ENCODE peak calls at places on chromosomes 11 and 22, in six cellular contexts. One of them, this sample, is unnamed.

GRCh38 chr22:38460367-38460952 is 5.5 kb upstream of the KCNJ4 start:
- DNase-seq in SK-N-DZ: no peak
- DNase-seq in endothelial cell of umbilical vein: no peak
- DNase-seq in GM04504: no peak
- DNase-seq in ELR: no peak
- DNase-seq in GM12865: no peak
- DNase-seq in this sample: no peak

GRCh38 chr11:108975641-108976071 is 310.8 kb downstream of the DDX10 start:
- DNase-seq in SK-N-DZ: peak; percentile 38
- DNase-seq in endothelial cell of umbilical vein: no peak
- DNase-seq in GM04504: no peak
- DNase-seq in ELR: no peak
- DNase-seq in GM12865: no peak
- DNase-seq in this sample: peak; percentile 92

GRCh38 chr11:75371930-75372876 is 20.7 kb upstream of the ARRB1 start:
- DNase-seq in SK-N-DZ: no peak
- DNase-seq in endothelial cell of umbilical vein: no peak
- DNase-seq in GM04504: no peak
- DNase-seq in ELR: peak; percentile 45
- DNase-seq in GM12865: no peak
- DNase-seq in this sample: no peak

GRCh38 chr22:46611189-46611588 is 9.0 kb upstream of the GRAMD4 start:
- DNase-seq in SK-N-DZ: no peak
- DNase-seq in endothelial cell of umbilical vein: no peak
- DNase-seq in GM04504: no peak
- DNase-seq in ELR: no peak
- DNase-seq in GM12865: no peak
- DNase-seq in this sample: peak; percentile 23

GRCh38 chr22:23067691-23068090 is 2.6 kb upstream of the GNAZ start:
- DNase-seq in SK-N-DZ: no peak
- DNase-seq in endothelial cell of umbilical vein: no peak
- DNase-seq in GM04504: no peak
- DNase-seq in ELR: peak; percentile 25
- DNase-seq in GM12865: no peak
- DNase-seq in this sample: no peak

GRCh38 chr11:73290536-73290935 is 17.5 kb upstream of the ARHGEF17 start:
- DNase-seq in SK-N-DZ: no peak
- DNase-seq in endothelial cell of umbilical vein: no peak
- DNase-seq in GM04504: no peak
- DNase-seq in ELR: no peak
- DNase-seq in GM12865: no peak
- DNase-seq in this sample: no peak

GRCh38 chr11:93905384-93905783 is 55.0 kb upstream of the VSTM5 start:
- DNase-seq in SK-N-DZ: no peak
- DNase-seq in endothelial cell of umbilical vein: no peak
- DNase-seq in GM04504: peak; percentile 72
- DNase-seq in ELR: peak; percentile 78
- DNase-seq in GM12865: no peak
- DNase-seq in this sample: no peak

GRCh38 chr22:29690481-29690880 is 29.3 kb upstream of the CABP7 start:
- DNase-seq in SK-N-DZ: peak; percentile 72
- DNase-seq in endothelial cell of umbilical vein: no peak
- DNase-seq in GM04504: peak; percentile 18
- DNase-seq in ELR: no peak
- DNase-seq in GM12865: no peak
- DNase-seq in this sample: peak; percentile 97

GRCh38 chr11:45450189-45450588 is 164.0 kb upstream of the SYT13 start:
- DNase-seq in SK-N-DZ: no peak
- DNase-seq in endothelial cell of umbilical vein: no peak
- DNase-seq in GM04504: no peak
- DNase-seq in ELR: no peak
- DNase-seq in GM12865: no peak
- DNase-seq in this sample: no peak

GRCh38 chr11:69816671-69817070 is 2.5 kb downstream of the FGF3 start:
- DNase-seq in SK-N-DZ: no peak
- DNase-seq in endothelial cell of umbilical vein: no peak
- DNase-seq in GM04504: no peak
- DNase-seq in ELR: no peak
- DNase-seq in GM12865: no peak
- DNase-seq in this sample: no peak

GRCh38 chr22:42035256-42035655 is 35.4 kb downstream of the NAGA start:
- DNase-seq in SK-N-DZ: peak; percentile 28
- DNase-seq in endothelial cell of umbilical vein: no peak
- DNase-seq in GM04504: no peak
- DNase-seq in ELR: no peak
- DNase-seq in GM12865: no peak
- DNase-seq in this sample: peak; percentile 10

GRCh38 chr11:23797624-23798419 is 699.0 kb upstream of the LUZP2 start:
- DNase-seq in SK-N-DZ: no peak
- DNase-seq in endothelial cell of umbilical vein: no peak
- DNase-seq in GM04504: no peak
- DNase-seq in ELR: no peak
- DNase-seq in GM12865: no peak
- DNase-seq in this sample: no peak

GRCh38 chr11:7004482-7004881 is 15.7 kb downstream of the ZNF214 start:
- DNase-seq in SK-N-DZ: no peak
- DNase-seq in endothelial cell of umbilical vein: peak; percentile 57
- DNase-seq in GM04504: peak; percentile 48
- DNase-seq in ELR: peak; percentile 85
- DNase-seq in GM12865: peak; percentile 40
- DNase-seq in this sample: no peak

GRCh38 chr22:19641983-19642451 is 72.3 kb upstream of the SEPTIN5 start:
- DNase-seq in SK-N-DZ: no peak
- DNase-seq in endothelial cell of umbilical vein: no peak
- DNase-seq in GM04504: no peak
- DNase-seq in ELR: no peak
- DNase-seq in GM12865: no peak
- DNase-seq in this sample: no peak

GRCh38 chr11:126842038-126842437 is 158.5 kb downstream of the KIRREL3 start:
- DNase-seq in SK-N-DZ: no peak
- DNase-seq in endothelial cell of umbilical vein: no peak
- DNase-seq in GM04504: no peak
- DNase-seq in ELR: no peak
- DNase-seq in GM12865: no peak
- DNase-seq in this sample: no peak

GRCh38 chr11:122765487-122766131 is 72.7 kb upstream of the CRTAM start:
- DNase-seq in SK-N-DZ: no peak
- DNase-seq in endothelial cell of umbilical vein: no peak
- DNase-seq in GM04504: no peak
- DNase-seq in ELR: no peak
- DNase-seq in GM12865: no peak
- DNase-seq in this sample: no peak

GRCh38 chr11:109838034-109838433 is 255.2 kb upstream of the ZC3H12C start:
- DNase-seq in SK-N-DZ: no peak
- DNase-seq in endothelial cell of umbilical vein: no peak
- DNase-seq in GM04504: peak; percentile 67
- DNase-seq in ELR: no peak
- DNase-seq in GM12865: no peak
- DNase-seq in this sample: no peak

GRCh38 chr11:63761173-63761572 is 7.4 kb downstream of the ZFTA start:
- DNase-seq in SK-N-DZ: no peak
- DNase-seq in endothelial cell of umbilical vein: no peak
- DNase-seq in GM04504: no peak
- DNase-seq in ELR: no peak
- DNase-seq in GM12865: no peak
- DNase-seq in this sample: peak; percentile 10

GRCh38 chr11:76706667-76707066 is 36.1 kb upstream of the LRRC32 start:
- DNase-seq in SK-N-DZ: no peak
- DNase-seq in endothelial cell of umbilical vein: no peak
- DNase-seq in GM04504: no peak
- DNase-seq in ELR: no peak
- DNase-seq in GM12865: no peak
- DNase-seq in this sample: no peak

GRCh38 chr22:35008213-35008612 is 57.7 kb upstream of the ISX start:
- DNase-seq in SK-N-DZ: no peak
- DNase-seq in endothelial cell of umbilical vein: no peak
- DNase-seq in GM04504: no peak
- DNase-seq in ELR: no peak
- DNase-seq in GM12865: peak; percentile 60
- DNase-seq in this sample: no peak

GRCh38 chr11:57638005-57638760 is 11.5 kb downstream of the YPEL4 start:
- DNase-seq in SK-N-DZ: peak; percentile 93
- DNase-seq in endothelial cell of umbilical vein: peak; percentile 80
- DNase-seq in GM04504: peak; percentile 69
- DNase-seq in ELR: peak; percentile 93
- DNase-seq in GM12865: peak; percentile 44
- DNase-seq in this sample: peak; percentile 91

GRCh38 chr11:30758012-30758411 is 171.9 kb upstream of the MPPED2 start:
- DNase-seq in SK-N-DZ: no peak
- DNase-seq in endothelial cell of umbilical vein: peak; percentile 70
- DNase-seq in GM04504: no peak
- DNase-seq in ELR: no peak
- DNase-seq in GM12865: no peak
- DNase-seq in this sample: no peak

GRCh38 chr11:65437436-65438227 is 15.0 kb downstream of the NEAT1 start:
- DNase-seq in SK-N-DZ: no peak
- DNase-seq in endothelial cell of umbilical vein: peak; percentile 38
- DNase-seq in GM04504: no peak
- DNase-seq in ELR: peak; percentile 7
- DNase-seq in GM12865: no peak
- DNase-seq in this sample: no peak

GRCh38 chr22:49514656-49515055 is 313.0 kb downstream of the BRD1 start:
- DNase-seq in SK-N-DZ: no peak
- DNase-seq in endothelial cell of umbilical vein: no peak
- DNase-seq in GM04504: no peak
- DNase-seq in ELR: no peak
- DNase-seq in GM12865: no peak
- DNase-seq in this sample: no peak

GRCh38 chr11:28133146-28133545 is 25.0 kb downstream of the METTL15 start:
- DNase-seq in SK-N-DZ: no peak
- DNase-seq in endothelial cell of umbilical vein: no peak
- DNase-seq in GM04504: no peak
- DNase-seq in ELR: peak; percentile 64
- DNase-seq in GM12865: no peak
- DNase-seq in this sample: no peak

GRCh38 chr11:4881860-4882500 is at the start of gene OR51T1:
- DNase-seq in SK-N-DZ: no peak
- DNase-seq in endothelial cell of umbilical vein: no peak
- DNase-seq in GM04504: no peak
- DNase-seq in ELR: no peak
- DNase-seq in GM12865: no peak
- DNase-seq in this sample: no peak

GRCh38 chr11:134139873-134140331 is 71.0 kb downstream of the JAM3 start:
- DNase-seq in SK-N-DZ: peak; percentile 60
- DNase-seq in endothelial cell of umbilical vein: peak; percentile 87
- DNase-seq in GM04504: peak; percentile 60
- DNase-seq in ELR: peak; percentile 77
- DNase-seq in GM12865: peak; percentile 66
- DNase-seq in this sample: peak; percentile 79

GRCh38 chr11:34214961-34215805 is 109.8 kb downstream of the NAT10 start:
- DNase-seq in SK-N-DZ: no peak
- DNase-seq in endothelial cell of umbilical vein: no peak
- DNase-seq in GM04504: peak; percentile 32
- DNase-seq in ELR: peak; percentile 92
- DNase-seq in GM12865: no peak
- DNase-seq in this sample: no peak

GRCh38 chr11:128210148-128210940 is 377.0 kb downstream of the ETS1 start:
- DNase-seq in SK-N-DZ: no peak
- DNase-seq in endothelial cell of umbilical vein: peak; percentile 98
- DNase-seq in GM04504: peak; percentile 93
- DNase-seq in ELR: peak; percentile 99
- DNase-seq in GM12865: no peak
- DNase-seq in this sample: no peak

This sample was measured in NCI-H82.